ENCODE peak calls at places on chromosomes 11 and 22, in ten cellular contexts. One of them, this sample, is unnamed.
A peak's percentile ranks its signal among the peaks of the same experiment; 100 is the strongest.

GRCh38 chr11:88357323-88358039 is 19.9 kb upstream of the CTSC start:
- DNase-seq in thoracic aorta: no peak
- DNase-seq in adipocyte: peak; percentile 69
- DNase-seq in BE2C: no peak
- DNase-seq in pancreas: no peak
- DNase-seq in sigmoid colon: no peak
- DNase-seq in colonic mucosa: no peak
- DNase-seq in Peyer's patch: no peak
- DNase-seq in heart left ventricle: no peak
- DNase-seq in right lobe of liver: no peak
- DNase-seq in this sample: no peak

GRCh38 chr11:32434387-32435151 is 770 bp downstream of the WT1 start:
- DNase-seq in thoracic aorta: no peak
- DNase-seq in adipocyte: no peak
- DNase-seq in pancreas: no peak
- DNase-seq in sigmoid colon: no peak
- DNase-seq in BE2C: peak; percentile 33
- DNase-seq in right lobe of liver: no peak
- DNase-seq in colonic mucosa: no peak
- DNase-seq in Peyer's patch: no peak
- DNase-seq in heart left ventricle: peak; percentile 66
- DNase-seq in this sample: peak; percentile 79

GRCh38 chr11:19253149-19253540 is 12.4 kb upstream of the E2F8 start:
- DNase-seq in Peyer's patch: no peak
- DNase-seq in BE2C: no peak
- DNase-seq in adipocyte: no peak
- DNase-seq in pancreas: no peak
- DNase-seq in sigmoid colon: no peak
- DNase-seq in thoracic aorta: no peak
- DNase-seq in colonic mucosa: peak; percentile 34
- DNase-seq in right lobe of liver: no peak
- DNase-seq in heart left ventricle: no peak
- DNase-seq in this sample: peak; percentile 42

GRCh38 chr22:29202231-29203192 is 3.2 kb upstream of the EMID1 start:
- DNase-seq in BE2C: peak; percentile 38
- DNase-seq in right lobe of liver: no peak
- DNase-seq in sigmoid colon: no peak
- DNase-seq in adipocyte: no peak
- DNase-seq in heart left ventricle: peak; percentile 85
- DNase-seq in thoracic aorta: no peak
- DNase-seq in colonic mucosa: peak; percentile 58
- DNase-seq in Peyer's patch: peak; percentile 60
- DNase-seq in pancreas: peak; percentile 60
- DNase-seq in this sample: peak; percentile 74

GRCh38 chr11:96337541-96338530 is 5.2 kb downstream of the MAML2 start:
- DNase-seq in right lobe of liver: no peak
- DNase-seq in Peyer's patch: no peak
- DNase-seq in thoracic aorta: no peak
- DNase-seq in pancreas: no peak
- DNase-seq in heart left ventricle: no peak
- DNase-seq in sigmoid colon: no peak
- DNase-seq in BE2C: no peak
- DNase-seq in adipocyte: peak; percentile 78
- DNase-seq in colonic mucosa: peak; percentile 42
- DNase-seq in this sample: peak; percentile 59

GRCh38 chr11:83284501-83285051 is 1.6 kb downstream of the CCDC90B start:
- DNase-seq in heart left ventricle: no peak
- DNase-seq in adipocyte: peak; percentile 15
- DNase-seq in colonic mucosa: no peak
- DNase-seq in BE2C: no peak
- DNase-seq in right lobe of liver: no peak
- DNase-seq in thoracic aorta: no peak
- DNase-seq in sigmoid colon: no peak
- DNase-seq in Peyer's patch: no peak
- DNase-seq in pancreas: no peak
- DNase-seq in this sample: no peak

GRCh38 chr11:123653997-123654565 is 343 bp downstream of the SCN3B start:
- DNase-seq in right lobe of liver: no peak
- DNase-seq in sigmoid colon: peak; percentile 66
- DNase-seq in adipocyte: peak; percentile 77
- DNase-seq in Peyer's patch: peak; percentile 63
- DNase-seq in heart left ventricle: peak; percentile 77
- DNase-seq in BE2C: no peak
- DNase-seq in thoracic aorta: no peak
- DNase-seq in colonic mucosa: peak; percentile 39
- DNase-seq in pancreas: peak; percentile 86
- DNase-seq in this sample: peak; percentile 72

GRCh38 chr11:45385844-45386243 is 99.7 kb upstream of the SYT13 start:
- DNase-seq in sigmoid colon: no peak
- DNase-seq in adipocyte: no peak
- DNase-seq in Peyer's patch: no peak
- DNase-seq in pancreas: no peak
- DNase-seq in BE2C: no peak
- DNase-seq in heart left ventricle: no peak
- DNase-seq in colonic mucosa: no peak
- DNase-seq in right lobe of liver: no peak
- DNase-seq in thoracic aorta: no peak
- DNase-seq in this sample: no peak

GRCh38 chr22:27132896-27133500 is 475.6 kb downstream of the MIAT start:
- DNase-seq in adipocyte: no peak
- DNase-seq in thoracic aorta: no peak
- DNase-seq in sigmoid colon: no peak
- DNase-seq in pancreas: no peak
- DNase-seq in BE2C: no peak
- DNase-seq in colonic mucosa: no peak
- DNase-seq in Peyer's patch: no peak
- DNase-seq in heart left ventricle: no peak
- DNase-seq in right lobe of liver: no peak
- DNase-seq in this sample: no peak

GRCh38 chr11:122115520-122116343 is at the start of gene BLID:
- DNase-seq in BE2C: peak; percentile 54
- DNase-seq in thoracic aorta: no peak
- DNase-seq in adipocyte: peak; percentile 69
- DNase-seq in Peyer's patch: no peak
- DNase-seq in colonic mucosa: no peak
- DNase-seq in heart left ventricle: no peak
- DNase-seq in pancreas: no peak
- DNase-seq in sigmoid colon: peak; percentile 70
- DNase-seq in right lobe of liver: no peak
- DNase-seq in this sample: no peak

GRCh38 chr22:48088926-48089536 is 1326.6 kb downstream of the TBC1D22A start:
- DNase-seq in BE2C: no peak
- DNase-seq in colonic mucosa: no peak
- DNase-seq in thoracic aorta: no peak
- DNase-seq in right lobe of liver: no peak
- DNase-seq in pancreas: no peak
- DNase-seq in heart left ventricle: no peak
- DNase-seq in adipocyte: no peak
- DNase-seq in Peyer's patch: no peak
- DNase-seq in sigmoid colon: peak; percentile 71
- DNase-seq in this sample: no peak

GRCh38 chr11:10388574-10388973 is 66.5 kb upstream of the AMPD3 start:
- DNase-seq in colonic mucosa: no peak
- DNase-seq in sigmoid colon: peak; percentile 77
- DNase-seq in pancreas: no peak
- DNase-seq in right lobe of liver: no peak
- DNase-seq in BE2C: no peak
- DNase-seq in heart left ventricle: no peak
- DNase-seq in Peyer's patch: no peak
- DNase-seq in thoracic aorta: no peak
- DNase-seq in adipocyte: no peak
- DNase-seq in this sample: peak; percentile 70

GRCh38 chr11:10387209-10388083 is 67.6 kb upstream of the AMPD3 start:
- DNase-seq in BE2C: no peak
- DNase-seq in adipocyte: peak; percentile 93
- DNase-seq in right lobe of liver: no peak
- DNase-seq in sigmoid colon: peak; percentile 93
- DNase-seq in thoracic aorta: peak; percentile 25
- DNase-seq in colonic mucosa: peak; percentile 38
- DNase-seq in pancreas: no peak
- DNase-seq in Peyer's patch: no peak
- DNase-seq in heart left ventricle: no peak
- DNase-seq in this sample: peak; percentile 82

GRCh38 chr11:10386361-10386760 is 68.7 kb upstream of the AMPD3 start:
- DNase-seq in sigmoid colon: no peak
- DNase-seq in heart left ventricle: no peak
- DNase-seq in right lobe of liver: no peak
- DNase-seq in BE2C: no peak
- DNase-seq in pancreas: no peak
- DNase-seq in Peyer's patch: no peak
- DNase-seq in colonic mucosa: no peak
- DNase-seq in adipocyte: no peak
- DNase-seq in thoracic aorta: no peak
- DNase-seq in this sample: no peak

GRCh38 chr11:10386861-10387208 is 68.2 kb upstream of the AMPD3 start:
- DNase-seq in pancreas: no peak
- DNase-seq in sigmoid colon: no peak
- DNase-seq in right lobe of liver: no peak
- DNase-seq in Peyer's patch: no peak
- DNase-seq in heart left ventricle: no peak
- DNase-seq in colonic mucosa: no peak
- DNase-seq in thoracic aorta: no peak
- DNase-seq in adipocyte: no peak
- DNase-seq in BE2C: no peak
- DNase-seq in this sample: no peak

DNA sequence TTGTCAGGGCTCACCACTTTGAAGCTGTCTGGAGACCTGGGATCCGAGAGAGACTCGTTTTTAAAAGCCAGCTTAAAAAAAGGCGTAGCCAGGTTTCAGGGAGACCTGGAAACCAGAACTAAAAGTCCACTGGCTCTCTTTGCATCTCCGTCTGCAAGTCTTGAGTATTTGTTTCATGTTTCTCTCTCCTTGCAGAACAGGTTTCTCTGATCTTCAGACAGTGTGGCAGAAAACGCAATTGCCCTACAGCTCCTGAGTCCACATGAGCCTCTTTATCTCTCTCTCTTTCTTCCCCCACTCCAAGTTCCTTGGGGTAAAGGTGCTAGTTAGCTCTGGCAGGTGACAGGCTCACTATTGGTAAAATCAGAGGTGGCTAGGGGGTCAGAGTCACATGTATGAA is 67.0 kb upstream of the AMPD3 start:
- DNase-seq in thoracic aorta: no peak
- DNase-seq in heart left ventricle: no peak
- DNase-seq in BE2C: no peak
- DNase-seq in right lobe of liver: no peak
- DNase-seq in sigmoid colon: no peak
- DNase-seq in pancreas: no peak
- DNase-seq in colonic mucosa: no peak
- DNase-seq in Peyer's patch: no peak
- DNase-seq in adipocyte: no peak
- DNase-seq in this sample: no peak
- H3K4me1 ChIP-seq in thoracic aorta: peaks cover 48% of the 10 kb centered on the region
- H3K4me1 ChIP-seq in heart left ventricle: no peaks in the 10 kb centered on the region
- H3K4me1 ChIP-seq in BE2C: no peaks in the 10 kb centered on the region
- H3K4me1 ChIP-seq in right lobe of liver: no peaks in the 10 kb centered on the region
- H3K4me1 ChIP-seq in sigmoid colon: peaks cover 50% of the 10 kb centered on the region
- H3K4me1 ChIP-seq in pancreas: no peaks in the 10 kb centered on the region
- H3K4me1 ChIP-seq in colonic mucosa: no peaks in the 10 kb centered on the region
- H3K4me1 ChIP-seq in Peyer's patch: no peaks in the 10 kb centered on the region
- H3K4me1 ChIP-seq in adipocyte: peaks cover 62% of the 10 kb centered on the region
- H3K4me1 ChIP-seq in this sample: peaks cover 3% of the 10 kb centered on the region

GRCh38 chr22:19410941-19411689 is 20.4 kb downstream of the HIRA start:
- DNase-seq in Peyer's patch: no peak
- DNase-seq in adipocyte: no peak
- DNase-seq in heart left ventricle: no peak
- DNase-seq in right lobe of liver: no peak
- DNase-seq in pancreas: no peak
- DNase-seq in thoracic aorta: no peak
- DNase-seq in sigmoid colon: no peak
- DNase-seq in colonic mucosa: no peak
- DNase-seq in BE2C: no peak
- DNase-seq in this sample: no peak
- H3K4me1 ChIP-seq in Peyer's patch: no peaks in the 10 kb centered on the region
- H3K4me1 ChIP-seq in adipocyte: peaks cover 26% of the 10 kb centered on the region
- H3K4me1 ChIP-seq in heart left ventricle: peaks cover 10% of the 10 kb centered on the region
- H3K4me1 ChIP-seq in right lobe of liver: no peaks in the 10 kb centered on the region
- H3K4me1 ChIP-seq in pancreas: no peaks in the 10 kb centered on the region
- H3K4me1 ChIP-seq in thoracic aorta: no peaks in the 10 kb centered on the region
- H3K4me1 ChIP-seq in sigmoid colon: peaks cover 8% of the 10 kb centered on the region
- H3K4me1 ChIP-seq in colonic mucosa: no peaks in the 10 kb centered on the region
- H3K4me1 ChIP-seq in BE2C: peaks cover 20% of the 10 kb centered on the region
- H3K4me1 ChIP-seq in this sample: peaks cover 11% of the 10 kb centered on the region

GRCh38 chr11:63671322-63672155 is at the start of gene ATL3:
- DNase-seq in adipocyte: peak; percentile 97
- DNase-seq in thoracic aorta: peak; percentile 97
- DNase-seq in pancreas: peak; percentile 99
- DNase-seq in BE2C: peak; percentile 91
- DNase-seq in sigmoid colon: peak; percentile 99
- DNase-seq in right lobe of liver: peak; percentile 98
- DNase-seq in Peyer's patch: peak; percentile 99
- DNase-seq in colonic mucosa: peak; percentile 98
- DNase-seq in heart left ventricle: peak; percentile 98
- DNase-seq in this sample: peak; percentile 97

GRCh38 chr11:63668396-63668795 is 2.8 kb downstream of the ATL3 start:
- DNase-seq in adipocyte: no peak
- DNase-seq in right lobe of liver: no peak
- DNase-seq in pancreas: no peak
- DNase-seq in colonic mucosa: no peak
- DNase-seq in Peyer's patch: no peak
- DNase-seq in BE2C: no peak
- DNase-seq in heart left ventricle: no peak
- DNase-seq in sigmoid colon: no peak
- DNase-seq in thoracic aorta: no peak
- DNase-seq in this sample: no peak

GRCh38 chr11:63672156-63672463 is 934 bp upstream of the ATL3 start:
- DNase-seq in BE2C: no peak
- DNase-seq in Peyer's patch: no peak
- DNase-seq in pancreas: no peak
- DNase-seq in heart left ventricle: no peak
- DNase-seq in colonic mucosa: no peak
- DNase-seq in right lobe of liver: no peak
- DNase-seq in sigmoid colon: no peak
- DNase-seq in adipocyte: no peak
- DNase-seq in thoracic aorta: no peak
- DNase-seq in this sample: no peak

GRCh38 chr11:63670738-63671321 is 346 bp downstream of the ATL3 start:
- DNase-seq in colonic mucosa: peak; percentile 78
- DNase-seq in adipocyte: peak; percentile 82
- DNase-seq in heart left ventricle: peak; percentile 78
- DNase-seq in right lobe of liver: peak; percentile 74
- DNase-seq in pancreas: peak; percentile 85
- DNase-seq in BE2C: peak; percentile 16
- DNase-seq in Peyer's patch: peak; percentile 71
- DNase-seq in thoracic aorta: no peak
- DNase-seq in sigmoid colon: peak; percentile 77
- DNase-seq in this sample: peak; percentile 59

GRCh38 chr11:63670077-63670737 is 969 bp downstream of the ATL3 start:
- DNase-seq in thoracic aorta: no peak
- DNase-seq in adipocyte: peak; percentile 76
- DNase-seq in BE2C: no peak
- DNase-seq in pancreas: no peak
- DNase-seq in colonic mucosa: no peak
- DNase-seq in heart left ventricle: no peak
- DNase-seq in right lobe of liver: no peak
- DNase-seq in Peyer's patch: no peak
- DNase-seq in sigmoid colon: no peak
- DNase-seq in this sample: no peak
- H3K4me1 ChIP-seq in thoracic aorta: peaks cover 55% of the 10 kb centered on the region
- H3K4me1 ChIP-seq in adipocyte: peaks cover 78% of the 10 kb centered on the region
- H3K4me1 ChIP-seq in BE2C: no peaks in the 10 kb centered on the region
- H3K4me1 ChIP-seq in pancreas: no peaks in the 10 kb centered on the region
- H3K4me1 ChIP-seq in colonic mucosa: peaks cover 5% of the 10 kb centered on the region
- H3K4me1 ChIP-seq in heart left ventricle: peaks cover 18% of the 10 kb centered on the region
- H3K4me1 ChIP-seq in right lobe of liver: peaks cover 13% of the 10 kb centered on the region
- H3K4me1 ChIP-seq in Peyer's patch: peaks cover 4% of the 10 kb centered on the region
- H3K4me1 ChIP-seq in sigmoid colon: peaks cover 52% of the 10 kb centered on the region
- H3K4me1 ChIP-seq in this sample: no peaks in the 10 kb centered on the region

GRCh38 chr22:37218399-37218770 is 6.1 kb upstream of the SSTR3 start:
- DNase-seq in Peyer's patch: no peak
- DNase-seq in sigmoid colon: no peak
- DNase-seq in adipocyte: no peak
- DNase-seq in colonic mucosa: no peak
- DNase-seq in BE2C: no peak
- DNase-seq in thoracic aorta: no peak
- DNase-seq in heart left ventricle: no peak
- DNase-seq in right lobe of liver: no peak
- DNase-seq in pancreas: no peak
- DNase-seq in this sample: peak; percentile 11
- H3K4me1 ChIP-seq in Peyer's patch: peaks cover 22% of the 10 kb centered on the region
- H3K4me1 ChIP-seq in sigmoid colon: no peaks in the 10 kb centered on the region
- H3K4me1 ChIP-seq in adipocyte: peaks cover 2% of the 10 kb centered on the region
- H3K4me1 ChIP-seq in colonic mucosa: no peaks in the 10 kb centered on the region
- H3K4me1 ChIP-seq in BE2C: no peaks in the 10 kb centered on the region
- H3K4me1 ChIP-seq in thoracic aorta: no peaks in the 10 kb centered on the region
- H3K4me1 ChIP-seq in heart left ventricle: no peaks in the 10 kb centered on the region
- H3K4me1 ChIP-seq in right lobe of liver: no peaks in the 10 kb centered on the region
- H3K4me1 ChIP-seq in pancreas: no peaks in the 10 kb centered on the region
- H3K4me1 ChIP-seq in this sample: no peaks in the 10 kb centered on the region

This sample was measured in right cardiac atrium.